ENCODE peak calls at places on chromosomes 13 and 19, in four cellular contexts. V, S, Y and Q are unnamed samples.
A peak's percentile ranks its signal among the peaks of the same experiment; 100 is the strongest.

GRCh38 chr19:35986664-35987570 is 8.1 kb upstream of the SDHAF1 start:
- DNase-seq in V (no peak), S (peak; percentile 59), Y (no peak), Q (no peak)

GRCh38 chr13:86464193-86464592 is 665.0 kb upstream of the SLITRK6 start:
- DNase-seq in V (no peak), S (no peak), Y (no peak), Q (no peak)

GRCh38 chr13:113906566-113906965 is 42.7 kb upstream of the GAS6 start:
- DNase-seq in V (no peak), S (no peak), Y (no peak), Q (no peak)

GRCh38 chr19:2524840-2525723 is 49.2 kb downstream of the GADD45B start:
- DNase-seq in V (no peak), S (no peak), Y (no peak), Q (peak; percentile 44)

GRCh38 chr13:76853481-76853880 is 32.7 kb downstream of the KCTD12 start:
- DNase-seq in V (no peak), S (no peak), Y (peak; percentile 61), Q (no peak)

GRCh38 chr13:114202581-114202980 is 23.5 kb downstream of the CFAP97D2 start:
- DNase-seq in V (no peak), S (no peak), Y (no peak), Q (no peak)

GRCh38 chr19:33194884-33195710 is 967 bp downstream of the LRP3 start:
- DNase-seq in V (no peak), S (no peak), Y (peak; percentile 17), Q (peak; percentile 68)

GRCh38 chr19:23071087-23071511 is 45.7 kb upstream of the ZNF730 start:
- DNase-seq in V (no peak), S (no peak), Y (peak; percentile 22), Q (no peak)

GRCh38 chr13:20714563-20715339 is 11.3 kb downstream of the IL17D start:
- DNase-seq in V (no peak), S (no peak), Y (peak; percentile 93), Q (no peak)

GRCh38 chr13:100508391-100508790 is 80.2 kb downstream of the GGACT start:
- DNase-seq in V (no peak), S (no peak), Y (no peak), Q (no peak)

GRCh38 chr13:30307194-30307965 is at the start of gene KATNAL1:
- DNase-seq in V (no peak), S (peak; percentile 76), Y (peak; percentile 78), Q (peak; percentile 43)

GRCh38 chr19:13451596-13451995 is 54.7 kb downstream of the CACNA1A start:
- DNase-seq in V (no peak), S (no peak), Y (no peak), Q (no peak)

GRCh38 chr13:27334774-27335490 is 64.3 kb downstream of the RASL11A start:
- DNase-seq in V (no peak), S (no peak), Y (no peak), Q (no peak)

GRCh38 chr19:40755248-40755624 is 4.2 kb downstream of the SNRPA start:
- DNase-seq in V (no peak), S (no peak), Y (no peak), Q (no peak)

GRCh38 chr19:19315444-19315843 is 4.9 kb downstream of the SUGP1 start:
- DNase-seq in V (no peak), S (no peak), Y (no peak), Q (peak; percentile 8)

GRCh38 chr19:13689050-13689449 is 75.3 kb upstream of the MRI1 start:
- DNase-seq in V (no peak), S (no peak), Y (peak; percentile 51), Q (peak; percentile 11)

GRCh38 chr19:771332-771785 is 20.4 kb downstream of the MISP start:
- DNase-seq in V (peak; percentile 82), S (no peak), Y (peak; percentile 81), Q (no peak)

GRCh38 chr13:109698779-109699178 is 87.6 kb downstream of the IRS2 start:
- DNase-seq in V (no peak), S (no peak), Y (no peak), Q (no peak)

GRCh38 chr13:94311893-94312292 is 167.6 kb downstream of the DCT start:
- DNase-seq in V (no peak), S (no peak), Y (peak; percentile 71), Q (no peak)

GRCh38 chr13:93249259-93249917 is 22.8 kb downstream of the GPC6 start:
- DNase-seq in V (no peak), S (no peak), Y (no peak), Q (peak; percentile 10)

GRCh38 chr19:9877775-9878510 is 42.8 kb downstream of the PIN1 start:
- DNase-seq in V (no peak), S (no peak), Y (no peak), Q (no peak)

GRCh38 chr13:20519887-20520286 is 5.8 kb downstream of the CRYL1 start:
- DNase-seq in V (no peak), S (no peak), Y (no peak), Q (no peak)

GRCh38 chr13:74061939-74062595 is 72.1 kb downstream of the KLF12 start:
- DNase-seq in V (no peak), S (peak; percentile 26), Y (peak; percentile 23), Q (no peak)

GRCh38 chr19:17538684-17539287 is 16.7 kb upstream of the COLGALT1 start:
- DNase-seq in V (no peak), S (peak; percentile 37), Y (peak; percentile 15), Q (no peak)